ENCODE peak calls at places on chromosomes 11 and 22, in eight cellular contexts. V is stromal cell of bone marrow; U is foreskin fibroblast; A is skeletal muscle cell; I is activated T-cell treated with anti-CD3 and anti-CD28 coated beads for 1 hour; O is GM03348; M is bronchial epithelial cell; L is CD4-positive, alpha-beta T cell. N is an unnamed sample.

GRCh38 chr11:16261836-16262644 is 94.3 kb downstream of the SOX6 start:
- DNase-seq in V (no peak), A (no peak), M (no peak), I (no peak), O (no peak), U (no peak), L (no peak), N (no peak)

GRCh38 chr22:32744560-32744959 is 56.9 kb upstream of the TIMP3 start:
- DNase-seq in A (no peak), U (no peak), M (no peak), L (no peak), I (no peak), V (no peak), O (no peak), N (no peak)

GRCh38 chr11:44566559-44566949 is 1.1 kb downstream of the CD82 start:
- DNase-seq in L (no peak), V (no peak), O (no peak), I (no peak), M (no peak), A (no peak), U (no peak), N (no peak)

GRCh38 chr11:76201056-76201455 is 5.2 kb downstream of the WNT11 start:
- DNase-seq in U (no peak), I (no peak), A (no peak), M (no peak), O (no peak), L (no peak), V (no peak), N (no peak)

GRCh38 chr11:12395333-12395732 is 18.0 kb downstream of the PARVA start:
- DNase-seq in L (no peak), O (no peak), A (no peak), M (no peak), U (no peak), I (no peak), V (no peak), N (no peak)

GRCh38 chr11:109785714-109786113 is 307.5 kb upstream of the ZC3H12C start:
- DNase-seq in V (peak; percentile 12), U (peak; percentile 28), L (no peak), I (no peak), A (no peak), O (peak; percentile 35), M (peak; percentile 13), N (peak; percentile 41)

GRCh38 chr11:95134491-95134890 is 44.8 kb downstream of the ENDOD1 start:
- DNase-seq in O (peak; percentile 71), U (peak; percentile 89), M (peak; percentile 100), V (no peak), I (no peak), L (no peak), A (peak; percentile 53), N (peak; percentile 55)

GRCh38 chr11:79419120-79419519 is 21.7 kb downstream of the TENM4 start:
- DNase-seq in O (peak; percentile 39), U (peak; percentile 88), A (peak; percentile 40), M (peak; percentile 99), V (no peak), I (no peak), L (no peak), N (peak; percentile 52)

GRCh38 chr11:48019230-48019584 is 38.8 kb downstream of the PTPRJ start:
- DNase-seq in L (no peak), A (no peak), I (no peak), M (no peak), V (no peak), U (no peak), O (no peak), N (no peak)

GRCh38 chr11:104968365-104968855 is at the start of gene CASP4:
- DNase-seq in A (peak; percentile 39), I (no peak), M (peak; percentile 93), O (peak; percentile 67), L (no peak), V (peak; percentile 63), U (peak; percentile 89), N (peak; percentile 87)

GRCh38 chr11:86559311-86559945 is 113.0 kb downstream of the ME3 start:
- DNase-seq in L (no peak), A (peak; percentile 70), U (peak; percentile 50), I (no peak), M (peak; percentile 95), V (peak; percentile 76), O (peak; percentile 69), N (peak; percentile 94)

GRCh38 chr11:27216268-27217149 is 146.5 kb downstream of the CCDC34 start:
- DNase-seq in A (peak; percentile 67), L (no peak), U (peak; percentile 56), I (no peak), V (no peak), O (peak; percentile 30), M (no peak), N (peak; percentile 89)

GRCh38 chr11:44199298-44199697 is 103.8 kb downstream of the EXT2 start:
- DNase-seq in U (no peak), V (no peak), O (no peak), A (no peak), L (no peak), I (no peak), M (no peak), N (no peak)

GRCh38 chr11:128895505-128895904 is 4.3 kb downstream of the KCNJ5 start:
- DNase-seq in U (no peak), V (no peak), I (no peak), A (no peak), O (no peak), L (no peak), M (no peak), N (no peak)

GRCh38 chr11:57599381-57599780 is 1.9 kb downstream of the SERPING1 start:
- DNase-seq in I (no peak), O (no peak), M (peak; percentile 42), A (no peak), U (peak; percentile 10), L (no peak), V (no peak), N (peak; percentile 3)

GRCh38 chr11:61007971-61008896 is 36.8 kb downstream of the CD6 start:
- DNase-seq in O (no peak), U (no peak), V (no peak), A (no peak), L (no peak), I (no peak), M (no peak), N (no peak)

GRCh38 chr11:15539645-15540044 is 424.9 kb downstream of the INSC start:
- DNase-seq in O (no peak), I (no peak), V (no peak), M (no peak), L (no peak), U (no peak), A (no peak), N (no peak)

GRCh38 chr11:77381749-77382693 is 80.5 kb upstream of the GDPD4 start:
- DNase-seq in L (no peak), I (no peak), A (peak; percentile 71), O (peak; percentile 52), V (no peak), M (no peak), U (peak; percentile 82), N (peak; percentile 76)

GRCh38 chr11:63573881-63574855 is 11.0 kb upstream of the PLAAT2 start:
- DNase-seq in I (no peak), V (peak; percentile 65), L (no peak), O (peak; percentile 54), U (peak; percentile 69), M (peak; percentile 33), A (peak; percentile 46), N (peak; percentile 84)

GRCh38 chr11:14454861-14455632 is 44.6 kb downstream of the COPB1 start:
- DNase-seq in M (peak; percentile 49), O (peak; percentile 45), V (no peak), L (no peak), U (peak; percentile 54), A (no peak), I (no peak), N (peak; percentile 59)

GRCh38 chr11:14813506-14813905 is 78.5 kb downstream of the CYP2R1 start:
- DNase-seq in I (no peak), O (no peak), M (no peak), U (no peak), L (no peak), A (no peak), V (no peak), N (no peak)

GRCh38 chr11:117633976-117634755 is 162.8 kb downstream of the DSCAML1 start:
- DNase-seq in O (no peak), I (no peak), L (no peak), V (no peak), A (no peak), U (no peak), M (no peak), N (no peak)

N was measured in fibroblast of the aortic adventitia.